ENCODE peak calls at places on chromosomes 3 and 15, in seven cellular contexts. Z, H, K, R, Q, I and D are unnamed samples.

GRCh38 chr3:151798476-151798875 is 15.4 kb upstream of the AADAC start:
- DNase-seq in I (no peak), H (no peak), Z (no peak), K (no peak), Q (no peak), R (no peak), D (peak; percentile 53)

GRCh38 chr15:73244333-73244732 is 124.4 kb downstream of the HCN4 start:
- DNase-seq in I (peak; percentile 54), R (no peak), K (no peak), Z (no peak), H (peak; percentile 43), Q (no peak), D (peak; percentile 16)

GRCh38 chr3:116444819-116445290 is 432 bp downstream of the LSAMP start:
- DNase-seq in Q (peak; percentile 42), K (no peak), R (no peak), H (no peak), Z (peak; percentile 68), I (no peak), D (no peak)

GRCh38 chr15:60626051-60626450 is 147.1 kb upstream of the ICE2 start:
- DNase-seq in I (no peak), Q (no peak), Z (no peak), K (no peak), H (no peak), R (no peak), D (no peak)

GRCh38 chr3:49035278-49035677 is 6.1 kb upstream of the IMPDH2 start:
- DNase-seq in H (no peak), R (no peak), I (no peak), Z (no peak), K (no peak), Q (no peak), D (no peak)

GRCh38 chr3:155188036-155188435 is 105.4 kb downstream of the STRIT1 start:
- DNase-seq in H (peak; percentile 37), K (no peak), R (no peak), Z (no peak), Q (no peak), I (no peak), D (no peak)

GRCh38 chr15:100790786-100791265 is 88.8 kb upstream of the ALDH1A3 start:
- DNase-seq in Q (no peak), I (no peak), R (no peak), K (no peak), Z (no peak), H (no peak), D (no peak)

GRCh38 chr15:95662638-95663037 is 667.9 kb upstream of the NR2F2 start:
- DNase-seq in I (no peak), R (no peak), K (no peak), Z (no peak), H (no peak), Q (no peak), D (no peak)

GRCh38 chr15:42148808-42149492 is 7.5 kb downstream of the PLA2G4F start:
- DNase-seq in Z (no peak), H (no peak), R (no peak), K (no peak), Q (no peak), I (no peak), D (no peak)

GRCh38 chr3:129063841-129064482 is 3.4 kb downstream of the GP9 start:
- DNase-seq in I (no peak), Q (no peak), K (no peak), R (no peak), H (no peak), Z (no peak), D (no peak)

GRCh38 chr3:195895078-195895899 is 13.1 kb downstream of the TNK2 start:
- DNase-seq in H (peak; percentile 75), Q (peak; percentile 55), K (peak; percentile 71), I (peak; percentile 73), R (peak; percentile 42), Z (peak; percentile 89), D (no peak)

GRCh38 chr3:187979543-187979942 is 174.4 kb upstream of the LPP start:
- DNase-seq in I (no peak), H (no peak), Q (no peak), R (no peak), Z (no peak), K (peak; percentile 38), D (no peak)

GRCh38 chr3:110562621-110563020 is 509.0 kb upstream of the NECTIN3 start:
- DNase-seq in Z (no peak), H (peak; percentile 25), K (no peak), I (peak; percentile 37), Q (no peak), R (no peak), D (no peak)

GRCh38 chr3:172313671-172314070 is 134.6 kb downstream of the GHSR start:
- DNase-seq in R (no peak), Q (no peak), K (no peak), H (no peak), Z (no peak), I (no peak), D (no peak)

GRCh38 chr15:99744142-99744541 is 10.9 kb upstream of the LYSMD4 start:
- DNase-seq in K (no peak), Z (no peak), R (no peak), I (no peak), H (no peak), Q (no peak), D (no peak)

GRCh38 chr3:25903371-25903770 is 113.5 kb downstream of the OXSM start:
- DNase-seq in Q (no peak), I (no peak), Z (no peak), R (no peak), H (no peak), K (no peak), D (no peak)

GRCh38 chr3:52444860-52445793 is at the start of gene SEMA3G:
- DNase-seq in R (peak; percentile 71), K (peak; percentile 71), Z (peak; percentile 93), I (peak; percentile 72), Q (no peak), H (peak; percentile 71), D (peak; percentile 65)

GRCh38 chr3:59749291-59749690 is 699.5 kb upstream of the CFAP20DC start:
- DNase-seq in K (no peak), R (no peak), H (no peak), Z (no peak), Q (no peak), I (no peak), D (no peak)

GRCh38 chr15:79337591-79337990 is 26.7 kb downstream of the TMED3 start:
- DNase-seq in Z (no peak), R (no peak), Q (no peak), H (no peak), K (no peak), I (no peak), D (no peak)

GRCh38 chr3:195254454-195255175 is 16.3 kb downstream of the XXYLT1 start:
- DNase-seq in I (no peak), Z (peak; percentile 57), K (no peak), H (no peak), Q (peak; percentile 28), R (no peak), D (no peak)

GRCh38 chr3:132629928-132630327 is 29.7 kb downstream of the ACAD11 start:
- DNase-seq in Z (no peak), I (no peak), K (no peak), Q (no peak), R (no peak), H (peak; percentile 65), D (peak; percentile 67)

GRCh38 chr3:196044513-196044912 is 37.4 kb downstream of the TFRC start:
- DNase-seq in K (no peak), H (no peak), Q (no peak), R (no peak), I (no peak), Z (no peak), D (no peak)

GRCh38 chr3:71075481-71075880 is 508.0 kb downstream of the FOXP1 start:
- DNase-seq in Q (no peak), H (no peak), R (no peak), I (no peak), Z (no peak), K (no peak), D (no peak)

GRCh38 chr3:15319575-15319974 is 12.8 kb downstream of the SH3BP5 start:
- DNase-seq in Z (no peak), I (no peak), Q (no peak), K (no peak), H (no peak), R (peak; percentile 40), D (peak; percentile 65)

GRCh38 chr3:128727485-128727884 is 1.5 kb downstream of the RAB7A start:
- DNase-seq in K (no peak), Z (no peak), I (no peak), R (no peak), Q (no peak), H (peak; percentile 15), D (no peak)

GRCh38 chr3:183534249-183534648 is 21.3 kb downstream of the KLHL6 start:
- DNase-seq in H (peak; percentile 51), K (no peak), Q (no peak), Z (peak; percentile 43), R (no peak), I (peak; percentile 6), D (peak; percentile 44)

GRCh38 chr15:25268166-25268565 is 170.7 kb downstream of the UBE3A start:
- DNase-seq in R (no peak), I (peak; percentile 11), Q (no peak), H (peak; percentile 14), K (no peak), Z (no peak), D (no peak)
- TF ChIP-seq CTCF in R (peak; percentile 12), I (no peak), Q (no peak), H (peak; percentile 52), K (no peak), Z (no peak), D (no peak)

GRCh38 chr15:98694153-98694552 is 45.8 kb downstream of the IGF1R start:
- DNase-seq in Q (no peak), I (no peak), H (no peak), K (no peak), R (no peak), Z (no peak), D (no peak)
- TF ChIP-seq CTCF in Q (no peak), I (no peak), H (no peak), K (no peak), R (no peak), Z (no peak), D (no peak)

GRCh38 chr3:64133991-64134390 is 91.3 kb downstream of the PRICKLE2 start:
- DNase-seq in H (no peak), K (no peak), I (no peak), Q (no peak), R (no peak), Z (no peak), D (no peak)
- TF ChIP-seq CTCF in H (no peak), K (no peak), I (no peak), Q (no peak), R (no peak), Z (no peak), D (no peak)

GRCh38 chr3:78992400-78992799 is 775.4 kb downstream of the ROBO1 start:
- DNase-seq in K (no peak), Q (no peak), R (no peak), H (peak; percentile 70), I (no peak), Z (no peak), D (no peak)

GRCh38 chr3:78986702-78987101 is 781.1 kb downstream of the ROBO1 start:
- DNase-seq in Q (no peak), Z (no peak), H (no peak), I (no peak), K (no peak), R (no peak), D (no peak)

GRCh38 chr3:78990164-78990563 is 777.6 kb downstream of the ROBO1 start:
- DNase-seq in K (no peak), H (no peak), Z (no peak), I (no peak), Q (no peak), R (no peak), D (no peak)

GRCh38 chr3:78991656-78992055 is 776.1 kb downstream of the ROBO1 start:
- DNase-seq in K (no peak), H (no peak), Z (no peak), I (peak; percentile 7), R (no peak), Q (no peak), D (no peak)

GRCh38 chr3:78988324-78988723 is 779.5 kb downstream of the ROBO1 start:
- DNase-seq in K (no peak), I (peak; percentile 33), R (no peak), H (peak; percentile 51), Q (no peak), Z (no peak), D (peak; percentile 67)
- TF ChIP-seq CTCF in K (no peak), I (peak; percentile 49), R (peak; percentile 21), H (peak; percentile 71), Q (peak; percentile 34), Z (no peak), D (peak; percentile 59)